ENCODE peak calls at places on chromosomes 6 and 20, in seven cellular contexts. S, W, Y, N, T, U and I are unnamed samples. For H3K27me3, the result is how much of the 10 kb centered on the place peaks cover.

GRCh38 chr20:62376112-62377063 is 9.3 kb upstream of the LAMA5 start:
- DNase-seq in N (peak), T (no peak), Y (peak), S (no peak), U (no peak), W (peak), I (no peak)

GRCh38 chr20:21166801-21167200 is 40.9 kb downstream of the KIZ start:
- DNase-seq in N (no peak), U (no peak), W (no peak), S (no peak), T (no peak), Y (no peak), I (no peak)

GRCh38 chr6:41027251-41027650 is 11.8 kb downstream of the UNC5CL start:
- DNase-seq in N (no peak), W (no peak), T (no peak), S (no peak), U (no peak), Y (no peak), I (no peak)

GRCh38 chr6:41683460-41684310 is 45.4 kb downstream of the MDFI start:
- DNase-seq in Y (peak), T (peak), N (peak), S (peak), W (peak), U (peak), I (no peak)

GRCh38 chr6:43639984-43640800 is 4.6 kb downstream of the MAD2L1BP start:
- DNase-seq in T (no peak), Y (no peak), W (no peak), U (no peak), S (peak), N (no peak), I (no peak)

GRCh38 chr6:116616757-116617093 is 446 bp downstream of the RSPH4A start:
- DNase-seq in U (no peak), Y (peak), S (peak), T (no peak), W (no peak), N (no peak), I (no peak)

GRCh38 chr6:125262026-125263013 is 39.4 kb downstream of the HDDC2 start:
- DNase-seq in S (no peak), U (no peak), W (no peak), N (no peak), T (no peak), Y (no peak), I (no peak)

GRCh38 chr6:125406771-125407170 is 105.0 kb upstream of the HDDC2 start:
- DNase-seq in N (no peak), S (no peak), Y (no peak), U (no peak), W (no peak), T (no peak), I (no peak)

GRCh38 chr6:53805725-53806124 is 10.9 kb downstream of the LRRC1 start:
- DNase-seq in Y (no peak), W (no peak), S (no peak), T (no peak), N (no peak), U (no peak), I (no peak)

GRCh38 chr6:24154121-24154520 is 28.1 kb downstream of the NRSN1 start:
- DNase-seq in Y (no peak), T (no peak), U (no peak), N (no peak), S (no peak), W (no peak), I (no peak)

GRCh38 chr6:73898599-73898998 is 202.6 kb downstream of the CD109 start:
- DNase-seq in N (no peak), S (no peak), W (no peak), T (no peak), U (no peak), Y (no peak), I (no peak)

GRCh38 chr6:155185544-155185943 is 78.3 kb upstream of the CLDN20 start:
- DNase-seq in W (no peak), T (no peak), U (no peak), N (peak), Y (no peak), S (no peak), I (no peak)

GRCh38 chr20:60718743-60719142 is 533.3 kb upstream of the CDH4 start:
- DNase-seq in T (peak), U (no peak), Y (no peak), S (no peak), W (no peak), N (no peak), I (no peak)

GRCh38 chr6:129598244-129599187 is 111.5 kb downstream of the ARHGAP18 start:
- DNase-seq in W (no peak), T (peak), N (no peak), S (peak), U (no peak), Y (no peak), I (no peak)

GRCh38 chr20:63941282-63942060 is 14.7 kb downstream of the UCKL1 start:
- DNase-seq in N (peak), T (peak), Y (peak), W (peak), S (no peak), U (peak), I (no peak)

GRCh38 chr6:25006565-25007001 is 70.8 kb upstream of the RIPOR2 start:
- DNase-seq in T (no peak), U (peak), W (peak), Y (peak), N (peak), S (no peak), I (no peak)

GRCh38 chr20:52684911-52685310 is 287.2 kb upstream of the TSHZ2 start:
- DNase-seq in N (no peak), T (no peak), Y (no peak), S (no peak), U (no peak), W (no peak), I (no peak)

DNA sequence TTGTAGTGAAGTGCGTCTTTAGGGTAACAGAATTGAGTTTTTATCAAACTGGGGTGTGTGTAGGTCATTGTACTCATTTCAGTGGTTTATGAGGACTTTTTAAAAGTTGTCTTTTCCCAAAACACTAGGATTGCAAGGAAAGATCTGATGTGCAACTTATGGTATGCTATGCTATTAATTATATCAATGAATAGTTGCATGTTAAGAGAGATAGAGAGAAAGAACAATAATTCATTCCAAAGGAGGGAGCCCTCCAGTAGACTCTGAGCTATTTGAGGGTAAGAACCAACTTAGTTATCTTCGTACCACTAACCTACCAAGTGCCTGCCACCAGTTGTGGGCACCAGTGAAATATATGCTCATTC is 117.1 kb downstream of the RNF144B start:
- DNase-seq in W (no peak), U (no peak), S (no peak), T (no peak), N (no peak), Y (no peak), I (no peak)
- H3K4me3 ChIP-seq in W (no peak), U (peak), S (no peak), T (no peak), N (no peak), Y (peak), I (peak)

DNA sequence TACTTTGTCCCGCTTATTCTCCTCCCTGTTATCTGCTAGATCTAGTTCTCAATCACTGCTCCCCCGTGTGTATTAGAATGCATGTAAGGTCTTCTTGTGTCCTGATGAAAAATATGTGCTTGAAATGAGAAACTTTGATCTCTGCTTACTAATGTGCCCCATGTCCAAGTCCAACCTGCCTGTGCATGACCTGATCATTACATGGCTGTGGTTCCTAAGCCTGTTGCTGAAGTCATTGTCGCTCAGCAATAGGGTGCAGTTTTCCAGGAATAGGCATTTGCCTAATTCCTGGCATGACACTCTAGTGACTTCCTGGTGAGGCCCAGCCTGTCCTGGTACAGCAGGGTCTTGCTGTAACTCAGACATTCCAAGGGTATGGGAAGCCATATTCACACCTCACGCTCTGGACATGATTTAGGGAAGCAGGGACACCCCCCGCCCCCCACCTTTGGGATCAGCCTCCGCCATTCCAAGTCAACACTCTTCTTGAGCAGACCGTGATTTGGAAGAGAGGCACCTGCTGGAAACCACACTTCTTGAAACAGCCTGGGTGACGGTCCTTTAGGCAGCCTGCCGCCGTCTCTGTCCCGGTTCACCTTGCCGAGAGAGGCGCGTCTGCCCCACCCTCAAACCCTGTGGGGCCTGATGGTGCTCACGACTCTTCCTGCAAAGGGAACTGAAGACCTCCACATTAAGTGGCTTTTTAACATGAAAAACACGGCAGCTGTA is 73.4 kb downstream of the PTPN1 start:
- DNase-seq in N (no peak), U (no peak), Y (no peak), W (no peak), T (no peak), S (no peak), I (no peak)
- H3K27me3 ChIP-seq in N (under half), U (under half), Y (under half), W (under half), T (under half), S (under half), I (under half)

DNA sequence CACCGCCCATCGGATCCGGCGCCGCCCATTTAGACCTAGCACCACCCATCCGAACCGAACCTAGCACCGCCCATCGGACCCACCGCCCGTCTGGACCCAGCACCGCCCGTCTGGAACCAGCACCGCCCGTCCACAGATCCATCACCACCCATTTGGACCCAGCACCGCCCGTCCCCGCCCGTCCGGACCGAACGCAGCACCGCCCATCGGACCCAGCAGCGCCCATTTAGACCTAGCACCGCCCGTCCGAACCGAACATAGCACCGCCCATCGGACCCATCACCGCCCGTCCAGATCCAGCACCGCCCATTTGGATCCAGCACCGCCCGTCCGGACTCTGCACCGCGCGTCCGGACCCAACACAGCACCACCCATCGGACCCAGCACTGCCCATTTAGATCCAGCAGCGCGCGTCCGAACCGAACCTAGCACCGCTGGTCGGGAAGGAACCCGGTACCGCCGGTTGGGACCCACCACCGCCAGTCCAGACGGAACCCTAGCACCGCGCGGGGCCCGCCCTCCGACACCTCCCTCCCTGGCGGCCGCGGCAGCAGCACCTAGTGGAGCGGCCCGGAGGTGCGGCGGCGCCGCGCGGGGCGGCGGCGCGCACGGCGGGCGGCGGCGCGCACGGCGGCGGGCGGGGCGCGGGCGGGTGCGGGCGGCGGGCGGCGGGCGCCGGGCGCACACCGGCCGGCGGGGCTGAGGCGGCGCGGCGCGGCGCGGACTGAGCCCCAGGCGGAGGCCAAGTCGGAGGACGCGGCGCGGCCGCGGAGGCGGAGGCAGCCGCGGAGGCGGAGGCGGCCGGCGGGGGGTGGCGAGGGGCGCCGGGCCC is at the start of gene AFDN:
- DNase-seq in Y (peak), U (peak), W (peak), T (peak), S (peak), N (peak), I (no peak)
- TF ChIP-seq POLR2AphosphoS5 in Y (no peak), U (no peak), W (peak), T (no peak), S (no peak), N (no peak), I (no peak)

GRCh38 chr20:37669773-37670236 is 24.0 kb upstream of the CTNNBL1 start:
- DNase-seq in T (no peak), S (no peak), U (no peak), Y (no peak), W (no peak), N (no peak), I (no peak)
- H3K4me3 ChIP-seq in T (no peak), S (peak), U (peak), Y (peak), W (peak), N (peak), I (no peak)

GRCh38 chr6:100451577-100451976 is 13.1 kb downstream of the SIM1 start:
- DNase-seq in W (no peak), U (no peak), T (no peak), S (no peak), N (no peak), Y (no peak), I (no peak)
- H3K27me3 ChIP-seq in W (half or more), U (half or more), T (half or more), S (half or more), N (under half), Y (half or more), I (under half)

GRCh38 chr6:156564128-156564806 is 212.9 kb upstream of the ARID1B start:
- DNase-seq in U (peak), T (peak), N (peak), Y (peak), W (peak), S (peak), I (no peak)
- TF ChIP-seq POLR2AphosphoS5 in U (no peak), T (no peak), N (peak), Y (peak), W (no peak), S (no peak), I (no peak)

GRCh38 chr6:130928158-130928917 is 101.1 kb downstream of the SMLR1 start:
- DNase-seq in W (no peak), N (no peak), Y (no peak), U (no peak), T (no peak), S (no peak), I (no peak)

GRCh38 chr6:130927305-130927704 is 100.1 kb downstream of the SMLR1 start:
- DNase-seq in N (no peak), Y (no peak), U (no peak), W (no peak), S (no peak), T (peak), I (no peak)

GRCh38 chr6:130932438-130932837 is 105.2 kb downstream of the SMLR1 start:
- DNase-seq in W (no peak), T (no peak), N (no peak), Y (no peak), U (no peak), S (no peak), I (no peak)

GRCh38 chr6:130931683-130932082 is 104.5 kb downstream of the SMLR1 start:
- DNase-seq in S (no peak), N (no peak), U (no peak), T (no peak), W (no peak), Y (no peak), I (no peak)

GRCh38 chr6:130928993-130929678 is 101.9 kb downstream of the SMLR1 start:
- DNase-seq in Y (no peak), S (no peak), N (no peak), T (no peak), W (no peak), U (no peak), I (no peak)
- H3K4me3 ChIP-seq in Y (no peak), S (no peak), N (no peak), T (no peak), W (no peak), U (no peak), I (no peak)